ENCODE peak calls at places on chromosomes 2 and 18, in five cellular contexts. L is choroid plexus epithelial cell, F is GM12878, Z is lower lobe of right lung, J is HFF-Myc. M is an unnamed sample.

GRCh38 chr2:236619910-236620612 is 50.4 kb downstream of the ACKR3 start:
- DNase-seq in L (no peak), F (no peak), Z (no peak), J (no peak), M (no peak)

GRCh38 chr18:45688113-45688512 is 35.9 kb upstream of the SLC14A1 start:
- DNase-seq in L (peak; percentile 81), F (no peak), Z (no peak), J (no peak), M (no peak)

GRCh38 chr2:224952942-224953657 is 89.2 kb downstream of the DOCK10 start:
- DNase-seq in L (no peak), F (no peak), Z (no peak), J (no peak), M (no peak)

GRCh38 chr2:144438722-144439508 is 81.0 kb downstream of the ZEB2 start:
- DNase-seq in L (no peak), F (no peak), Z (no peak), J (no peak), M (no peak)

GRCh38 chr2:137910641-137911040 is 53.6 kb upstream of the HNMT start:
- DNase-seq in L (peak; percentile 56), F (no peak), Z (no peak), J (no peak), M (no peak)

GRCh38 chr2:45261746-45262145 is 252.5 kb upstream of the SIX2 start:
- DNase-seq in L (no peak), F (no peak), Z (no peak), J (no peak), M (no peak)

GRCh38 chr2:205369813-205370212 is 312.5 kb upstream of the NRP2 start:
- DNase-seq in L (no peak), F (no peak), Z (no peak), J (no peak), M (no peak)

GRCh38 chr2:217978536-217979150 is 24.2 kb downstream of the TNS1 start:
- DNase-seq in L (no peak), F (no peak), Z (no peak), J (no peak), M (no peak)

GRCh38 chr18:48488388-48488850 is 50.4 kb upstream of the CTIF start:
- DNase-seq in L (peak; percentile 95), F (no peak), Z (peak; percentile 75), J (peak; percentile 79), M (peak; percentile 73)

GRCh38 chr2:195824478-195824877 is 167.5 kb downstream of the SLC39A10 start:
- DNase-seq in L (no peak), F (no peak), Z (no peak), J (no peak), M (no peak)

GRCh38 chr2:239587836-239588235 is 187.0 kb upstream of the HDAC4 start:
- DNase-seq in L (no peak), F (no peak), Z (peak; percentile 32), J (no peak), M (no peak)

GRCh38 chr2:85009019-85009618 is 38.2 kb downstream of the KCMF1 start:
- DNase-seq in L (no peak), F (no peak), Z (no peak), J (no peak), M (no peak)

DNA sequence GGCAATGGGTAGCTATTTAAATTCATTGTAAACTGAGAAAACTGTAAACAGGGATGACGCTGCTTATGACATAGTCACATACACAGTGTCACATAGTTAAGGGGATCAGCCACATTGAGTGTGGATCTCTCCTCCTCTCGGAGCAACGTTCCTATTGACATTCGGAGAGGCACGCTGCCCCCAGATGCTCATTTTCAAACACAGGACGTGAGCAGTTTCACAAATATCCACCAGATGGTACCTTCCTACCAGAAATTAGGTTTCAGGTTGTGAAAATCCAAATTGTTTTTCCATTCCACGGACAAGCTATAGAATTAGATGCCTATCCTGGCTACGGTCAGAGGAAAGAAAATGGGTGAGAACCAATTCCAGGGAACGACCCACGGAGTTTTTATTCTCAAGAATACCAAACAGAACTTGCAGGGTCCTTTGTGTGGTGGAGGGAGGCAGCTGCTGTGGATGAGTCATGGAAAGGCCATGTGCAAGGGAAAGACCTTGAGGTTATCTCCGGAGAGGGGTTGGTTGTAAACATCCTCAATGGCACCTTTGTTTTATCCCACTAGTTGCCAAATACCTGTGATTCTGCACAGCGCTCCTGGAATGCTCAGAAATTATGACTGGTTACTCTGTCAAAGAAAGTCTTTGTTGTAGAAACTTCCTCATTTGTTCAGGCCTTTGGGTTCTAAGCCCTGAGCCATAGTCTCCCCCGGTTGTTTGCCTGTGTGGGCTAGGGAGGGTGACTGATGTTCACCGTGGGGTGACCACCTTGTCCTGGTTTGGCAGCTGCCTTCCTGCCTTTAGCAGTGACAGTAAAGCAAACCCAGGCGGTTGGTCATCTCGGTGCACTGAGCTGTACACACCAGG is 88.0 kb downstream of the ACTR3 start:
- DNase-seq in L (peak; percentile 62), F (no peak), Z (no peak), J (no peak), M (no peak)
- TF ChIP-seq CTCF in L (peak; percentile 49), F (no peak), Z (peak; percentile 24), J (peak; percentile 26), M (peak; percentile 5)

GRCh38 chr2:64533882-64534281 is 9.8 kb downstream of the AFTPH start:
- DNase-seq in L (no peak), F (no peak), Z (no peak), J (no peak), M (no peak)
- H3K4me3 ChIP-seq in L (no peak overlapping the region), F (peak overlapping the region; percentile 38), Z (no peak overlapping the region), J (no peak overlapping the region), M (no peak overlapping the region)

GRCh38 chr18:32891797-32892196 is 119.0 kb upstream of the KLHL14 start:
- DNase-seq in L (peak; percentile 9), F (no peak), Z (no peak), J (no peak), M (no peak)

GRCh38 chr18:32896781-32897547 is 124.1 kb upstream of the KLHL14 start:
- DNase-seq in L (peak; percentile 17), F (no peak), Z (no peak), J (no peak), M (no peak)

GRCh38 chr18:32891130-32891529 is 118.3 kb upstream of the KLHL14 start:
- DNase-seq in L (no peak), F (no peak), Z (no peak), J (no peak), M (no peak)

GRCh38 chr18:32889620-32890593 is 117.1 kb upstream of the KLHL14 start:
- DNase-seq in L (no peak), F (no peak), Z (no peak), J (no peak), M (no peak)

GRCh38 chr18:32893915-32894314 is 121.1 kb upstream of the KLHL14 start:
- DNase-seq in L (peak; percentile 21), F (no peak), Z (no peak), J (no peak), M (no peak)
- TF ChIP-seq CTCF in L (peak; percentile 50), F (peak; percentile 12), Z (no peak), J (peak; percentile 3), M (no peak)

DNA sequence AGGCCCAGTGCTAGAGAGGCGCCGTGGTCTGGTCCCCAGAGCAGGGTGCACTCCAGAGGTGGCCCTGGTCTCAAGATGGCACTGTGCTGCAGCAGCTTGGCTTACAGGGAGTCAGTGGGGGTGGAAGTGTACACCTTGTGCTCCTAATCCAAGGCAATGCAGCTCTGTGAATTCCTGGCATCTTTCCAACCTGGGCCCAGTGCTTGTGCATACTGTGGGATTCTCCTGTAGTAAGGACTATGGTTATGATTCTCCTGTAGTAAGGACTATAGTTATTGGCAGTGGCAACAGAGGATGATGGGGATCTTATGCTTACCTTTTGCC is 616.7 kb upstream of the REG3G start:
- DNase-seq in L (no peak), F (no peak), Z (no peak), J (no peak), M (no peak)
- H3K4me3 ChIP-seq in L (no peak overlapping the region), F (no peak overlapping the region), Z (no peak overlapping the region), J (no peak overlapping the region), M (no peak overlapping the region)

GRCh38 chr2:120456867-120457266 is 110.9 kb downstream of the INHBB start:
- DNase-seq in L (no peak), F (no peak), Z (no peak), J (no peak), M (no peak)
- TF ChIP-seq CTCF in L (no peak), F (no peak), Z (no peak), J (peak; percentile 15), M (no peak)

GRCh38 chr18:7980661-7981060 is 413.5 kb downstream of the PTPRM start:
- DNase-seq in L (no peak), F (no peak), Z (no peak), J (no peak), M (no peak)
- H3K4me3 ChIP-seq in L (no peak overlapping the region), F (no peak overlapping the region), Z (no peak overlapping the region), J (no peak overlapping the region), M (no peak overlapping the region)

GRCh38 chr18:22452226-22452668 is 34.5 kb upstream of the CTAGE1 start:
- DNase-seq in L (no peak), F (no peak), Z (no peak), J (no peak), M (no peak)

GRCh38 chr18:22453337-22453736 is 35.6 kb upstream of the CTAGE1 start:
- DNase-seq in L (no peak), F (no peak), Z (no peak), J (no peak), M (no peak)

GRCh38 chr18:22448238-22448637 is 30.5 kb upstream of the CTAGE1 start:
- DNase-seq in L (no peak), F (no peak), Z (no peak), J (no peak), M (no peak)

GRCh38 chr18:22455425-22456150 is 37.9 kb upstream of the CTAGE1 start:
- DNase-seq in L (no peak), F (no peak), Z (no peak), J (no peak), M (no peak)

DNA sequence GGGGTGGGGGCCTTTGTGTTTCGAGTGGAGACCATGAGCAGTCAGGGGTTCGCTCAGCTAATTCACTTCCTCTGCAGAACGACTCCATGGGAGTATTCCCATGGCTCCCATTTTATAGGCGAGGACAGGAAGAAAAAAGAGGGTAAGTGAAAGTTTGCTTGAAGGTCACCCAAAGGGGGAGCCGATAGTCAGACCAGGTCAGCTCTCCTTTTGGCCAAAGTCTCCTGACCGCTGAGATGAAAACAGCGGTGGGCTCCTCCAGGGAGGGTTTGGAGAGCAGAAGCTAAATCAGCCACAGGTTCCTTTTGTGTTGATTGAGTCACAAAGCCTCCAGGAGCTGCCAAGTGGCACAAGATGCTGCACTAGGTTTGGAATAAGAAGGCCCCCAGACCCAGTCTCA is 34.1 kb upstream of the CTAGE1 start:
- DNase-seq in L (no peak), F (no peak), Z (no peak), J (no peak), M (no peak)
- TF ChIP-seq CTCF in L (no peak), F (no peak), Z (no peak), J (no peak), M (no peak)

GRCh38 chr2:98727369-98727749 is 3.6 kb downstream of the MGAT4A start:
- DNase-seq in L (no peak), F (no peak), Z (no peak), J (no peak), M (no peak)

GRCh38 chr2:98729652-98730051 is 1.3 kb downstream of the MGAT4A start:
- DNase-seq in L (no peak), F (no peak), Z (no peak), J (no peak), M (no peak)

GRCh38 chr2:98726172-98726725 is 4.7 kb downstream of the MGAT4A start:
- DNase-seq in L (no peak), F (no peak), Z (no peak), J (no peak), M (no peak)

GRCh38 chr2:98726735-98727368 is 4.1 kb downstream of the MGAT4A start:
- DNase-seq in L (no peak), F (no peak), Z (no peak), J (no peak), M (no peak)

GRCh38 chr2:98727758-98728718 is 2.9 kb downstream of the MGAT4A start:
- DNase-seq in L (no peak), F (no peak), Z (no peak), J (no peak), M (no peak)
- H3K4me3 ChIP-seq in L (no peak overlapping the region), F (no peak overlapping the region), Z (peak overlapping the region; percentile 80), J (no peak overlapping the region), M (no peak overlapping the region)